ENCODE peak calls at places on chromosomes 3 and 15, in seven cellular contexts. M, D, G, H, Q, T and I are unnamed samples.

GRCh38 chr3:184132947-184133346 is 2.2 kb upstream of the EIF2B5 start:
- DNase-seq in Q (no peak), H (no peak), G (no peak), T (no peak), D (no peak), M (no peak), I (no peak)

GRCh38 chr3:184748219-184749135 is 36.6 kb upstream of the MAGEF1 start:
- DNase-seq in G (no peak), D (no peak), T (peak; percentile 57), Q (no peak), M (peak; percentile 68), H (no peak), I (no peak)

GRCh38 chr3:149632225-149632624 is 25.6 kb downstream of the WWTR1 start:
- DNase-seq in H (no peak), G (no peak), M (no peak), Q (no peak), T (no peak), D (no peak), I (no peak)

GRCh38 chr3:126372413-126373145 is 15.4 kb upstream of the KLF15 start:
- DNase-seq in H (peak; percentile 59), D (no peak), M (no peak), Q (no peak), G (no peak), T (no peak), I (no peak)

GRCh38 chr3:193711964-193712598 is 119.1 kb downstream of the OPA1 start:
- DNase-seq in G (no peak), D (no peak), T (no peak), Q (no peak), H (no peak), M (no peak), I (no peak)

GRCh38 chr15:29242466-29243242 is 27.0 kb downstream of the NSMCE3 start:
- DNase-seq in D (peak; percentile 42), G (no peak), T (peak; percentile 44), M (peak; percentile 19), Q (peak; percentile 19), H (no peak), I (no peak)

GRCh38 chr15:29220852-29221251 is 48.8 kb downstream of the NSMCE3 start:
- DNase-seq in M (no peak), D (peak; percentile 57), Q (no peak), H (no peak), G (no peak), T (no peak), I (no peak)

GRCh38 chr15:74464216-74464615 is 3.3 kb upstream of the UBL7 start:
- DNase-seq in H (no peak), G (no peak), D (no peak), M (no peak), Q (no peak), T (no peak), I (no peak)

GRCh38 chr15:87816811-87817210 is 439.7 kb downstream of the NTRK3 start:
- DNase-seq in T (no peak), G (no peak), Q (peak; percentile 82), D (no peak), H (no peak), M (peak; percentile 99), I (no peak)

DNA sequence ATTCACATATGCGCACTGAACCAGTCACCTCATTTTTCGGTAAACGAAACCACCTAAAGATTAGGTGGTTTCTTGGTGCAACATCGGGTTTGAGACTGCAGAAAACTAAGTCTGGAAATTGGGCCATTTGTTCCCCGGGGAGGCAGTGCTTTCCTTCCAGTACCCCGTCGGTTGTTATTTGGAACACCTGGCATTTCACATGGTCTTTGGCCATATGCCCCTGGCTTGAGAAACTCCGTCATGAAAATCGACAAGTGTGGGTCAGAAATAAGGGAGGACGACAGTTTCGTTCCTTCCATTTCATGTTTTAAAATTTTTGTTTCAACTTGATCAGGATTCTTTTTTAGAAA is 544 bp upstream of the GATM start:
- DNase-seq in T (peak; percentile 10), G (no peak), H (no peak), Q (no peak), D (no peak), M (no peak), I (no peak)
- H3K4me3 ChIP-seq in T (peak overlapping the region; percentile 56), G (peak overlapping the region; percentile 65), H (peak overlapping the region; percentile 61), Q (no peak overlapping the region), D (peak overlapping the region; percentile 69), M (no peak overlapping the region), I (peak overlapping the region; percentile 80)

GRCh38 chr3:157167371-157167770 is 7.4 kb upstream of the CCNL1 start:
- DNase-seq in T (no peak), D (no peak), M (no peak), Q (no peak), G (no peak), H (no peak), I (no peak)

GRCh38 chr3:157166115-157166514 is 6.2 kb upstream of the CCNL1 start:
- DNase-seq in M (no peak), H (no peak), D (no peak), T (no peak), G (no peak), Q (no peak), I (no peak)

GRCh38 chr3:157170861-157171260 is 10.9 kb upstream of the CCNL1 start:
- DNase-seq in Q (no peak), M (no peak), G (no peak), T (no peak), D (no peak), H (no peak), I (no peak)

GRCh38 chr3:157163554-157163953 is 3.6 kb upstream of the CCNL1 start:
- DNase-seq in G (no peak), M (no peak), Q (no peak), H (no peak), D (no peak), T (no peak), I (no peak)

DNA sequence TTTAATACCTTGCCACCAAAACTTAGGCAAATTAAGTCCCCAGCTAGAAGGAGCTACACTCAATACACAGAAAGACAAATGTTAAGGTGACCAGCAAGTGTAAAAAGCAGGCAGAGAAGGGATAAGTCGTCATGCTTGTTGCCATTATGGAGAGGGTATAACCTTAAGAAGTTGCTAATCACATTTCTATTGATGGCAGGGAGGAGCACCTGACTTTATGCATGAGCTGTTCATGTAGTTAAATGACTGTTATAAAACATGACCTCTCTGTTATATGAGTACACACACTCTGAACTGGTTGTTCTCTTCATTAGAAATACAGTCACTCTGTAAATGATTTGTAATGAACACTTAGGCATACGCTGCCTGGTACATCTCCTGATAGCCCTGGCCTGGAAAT is 6.6 kb upstream of the CCNL1 start:
- DNase-seq in Q (no peak), H (no peak), M (no peak), G (no peak), D (no peak), T (no peak), I (no peak)
- H3K27ac ChIP-seq in Q (no peak overlapping the region), H (no peak overlapping the region), M (no peak overlapping the region), G (no peak overlapping the region), D (no peak overlapping the region), T (no peak overlapping the region), I (no peak overlapping the region)

DNA sequence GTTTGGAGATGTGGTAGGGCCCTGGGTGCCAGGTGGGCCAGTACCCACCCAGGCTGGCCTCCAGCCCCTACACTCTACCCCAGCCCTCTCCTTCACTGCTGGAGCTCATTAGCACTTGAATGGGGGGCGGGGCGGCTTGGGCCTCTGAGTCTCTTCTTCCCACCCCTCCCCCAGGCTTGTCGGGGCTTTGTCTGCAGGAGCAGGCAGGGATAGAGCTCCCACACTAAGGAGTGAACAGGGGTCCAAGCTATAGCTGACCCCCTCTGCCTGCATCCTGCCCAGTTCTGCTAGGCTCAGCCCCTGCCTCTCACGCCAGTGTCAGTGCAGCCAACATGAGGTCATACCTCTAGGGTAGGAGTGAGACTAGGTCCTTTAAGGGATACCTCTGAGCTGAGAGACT is 5.2 kb downstream of the GNAI2 start:
- DNase-seq in H (no peak), T (peak; percentile 71), M (no peak), D (no peak), Q (no peak), G (no peak), I (no peak)
- H3K4me3 ChIP-seq in H (no peak overlapping the region), T (no peak overlapping the region), M (no peak overlapping the region), D (no peak overlapping the region), Q (no peak overlapping the region), G (peak overlapping the region; percentile 6), I (peak overlapping the region; percentile 51)

GRCh38 chr3:24608701-24609387 is 114.2 kb upstream of the THRB start:
- DNase-seq in D (no peak), G (no peak), T (no peak), H (no peak), M (no peak), Q (no peak), I (no peak)

GRCh38 chr3:24607281-24607680 is 112.6 kb upstream of the THRB start:
- DNase-seq in H (no peak), T (no peak), M (no peak), G (no peak), Q (no peak), D (no peak), I (no peak)

GRCh38 chr3:24604215-24604614 is 109.6 kb upstream of the THRB start:
- DNase-seq in D (no peak), T (no peak), M (no peak), Q (no peak), H (no peak), G (no peak), I (no peak)

GRCh38 chr3:24601500-24601899 is 106.8 kb upstream of the THRB start:
- DNase-seq in G (no peak), Q (no peak), D (no peak), H (no peak), M (no peak), T (no peak), I (no peak)

DNA sequence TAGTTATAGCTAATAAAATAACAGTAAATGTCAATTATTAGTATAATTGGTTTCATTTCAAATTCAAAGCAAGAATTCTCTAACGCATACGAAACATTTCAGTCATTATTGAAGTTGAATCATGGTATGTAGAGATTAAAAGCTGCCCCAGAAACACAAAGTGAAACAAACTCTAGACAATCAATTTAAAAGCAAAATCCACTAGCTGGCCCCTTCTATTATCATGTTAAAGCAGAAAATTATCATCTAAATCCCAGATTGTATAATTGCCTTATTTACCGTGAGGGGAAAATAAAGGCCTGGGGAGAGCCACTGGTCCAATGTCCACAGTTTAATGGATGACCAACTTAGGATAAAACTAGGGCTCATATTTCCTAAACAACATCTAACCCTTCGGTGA is 110.9 kb upstream of the THRB start:
- DNase-seq in T (no peak), Q (no peak), D (no peak), G (no peak), H (no peak), M (no peak), I (no peak)
- H3K27ac ChIP-seq in T (no peak overlapping the region), Q (no peak overlapping the region), D (no peak overlapping the region), G (no peak overlapping the region), H (no peak overlapping the region), M (no peak overlapping the region), I (no peak overlapping the region)

DNA sequence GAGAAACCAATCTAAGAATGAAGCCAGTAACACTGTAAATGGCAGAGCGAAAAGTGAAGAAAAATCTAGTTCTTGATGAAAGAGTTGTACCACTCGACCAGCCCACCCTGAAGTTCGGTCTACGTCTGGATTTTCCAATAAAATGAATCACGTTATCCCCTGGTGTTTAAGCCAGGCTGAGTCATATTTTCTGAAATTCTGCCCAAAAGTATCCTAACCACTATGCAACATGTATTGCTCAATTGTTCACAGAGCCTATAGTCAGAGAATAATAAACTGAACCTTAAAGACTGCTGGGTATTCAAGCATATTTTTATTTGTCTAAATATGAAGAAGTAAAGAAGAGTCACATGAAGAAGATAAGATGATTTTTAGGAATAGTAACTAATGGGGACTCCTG is 245.7 kb downstream of the FGF12 start:
- DNase-seq in T (no peak), M (peak; percentile 20), G (no peak), H (no peak), Q (no peak), D (no peak), I (no peak)
- H3K4me3 ChIP-seq in T (no peak overlapping the region), M (no peak overlapping the region), G (no peak overlapping the region), H (no peak overlapping the region), Q (no peak overlapping the region), D (no peak overlapping the region), I (no peak overlapping the region)